ENCODE peak calls at places on chromosomes 7 and 10, in five cellular contexts. V is upper lobe of right lung, S is fibroblast of villous mesenchyme, G is GM12865, U is GM12878. K is an unnamed sample.

GRCh38 chr7:23239709-23240108 is 6.9 kb upstream of the GPNMB start:
- DNase-seq in V (no peak), U (no peak), S (no peak), G (no peak), K (no peak)

GRCh38 chr7:44958645-44959344 is 20.0 kb downstream of the MYO1G start:
- DNase-seq in U (no peak), G (peak), S (peak), V (no peak), K (no peak)

GRCh38 chr7:104179178-104179577 is 28.6 kb downstream of the ORC5 start:
- DNase-seq in G (no peak), V (no peak), S (no peak), U (no peak), K (no peak)

GRCh38 chr10:101967713-101968112 is 88.3 kb downstream of the ARMH3 start:
- DNase-seq in V (no peak), S (no peak), G (no peak), U (no peak), K (no peak)

GRCh38 chr7:298739-299138 is 8.8 kb downstream of the FOXL3 start:
- DNase-seq in V (no peak), S (no peak), G (no peak), U (no peak), K (no peak)

GRCh38 chr10:101563007-101563406 is 25.1 kb downstream of the POLL start:
- DNase-seq in U (no peak), S (no peak), G (no peak), V (no peak), K (no peak)

GRCh38 chr7:5452470-5452899 is 28.9 kb upstream of the TNRC18 start:
- DNase-seq in S (no peak), V (peak), G (no peak), U (no peak), K (no peak)

GRCh38 chr7:122143376-122143750 is 686 bp downstream of the AASS start:
- DNase-seq in U (no peak), S (peak), V (no peak), G (peak), K (no peak)

GRCh38 chr7:152465118-152465387 is 29.2 kb upstream of the KMT2C start:
- DNase-seq in S (no peak), V (no peak), U (no peak), G (no peak), K (no peak)

GRCh38 chr10:4596951-4597350 is 229.1 kb upstream of the AKR1E2 start:
- DNase-seq in S (no peak), U (no peak), G (no peak), V (no peak), K (no peak)

GRCh38 chr10:114471906-114472873 is 67.9 kb upstream of the AFAP1L2 start:
- DNase-seq in S (no peak), V (no peak), U (no peak), G (no peak), K (no peak)

GRCh38 chr10:85849315-85849714 is 517.3 kb downstream of the GRID1 start:
- DNase-seq in U (no peak), S (no peak), V (no peak), G (no peak), K (no peak)

GRCh38 chr10:79318369-79318768 is 28.9 kb upstream of the PPIF start:
- DNase-seq in G (no peak), V (no peak), S (no peak), U (no peak), K (no peak)

GRCh38 chr7:100396421-100396982 is 23.2 kb downstream of the PILRA start:
- DNase-seq in U (peak), V (no peak), S (peak), G (peak), K (no peak)

GRCh38 chr10:101617102-101617823 is 29.1 kb downstream of the DPCD start:
- DNase-seq in V (no peak), G (peak), S (no peak), U (peak), K (no peak)

GRCh38 chr10:115948415-115948814 is 324.6 kb downstream of the GFRA1 start:
- DNase-seq in U (no peak), G (peak), S (peak), V (no peak), K (no peak)

GRCh38 chr10:74006269-74006668 is 8.4 kb downstream of the VCL start:
- DNase-seq in G (no peak), S (no peak), V (no peak), U (no peak), K (no peak)

GRCh38 chr7:98107313-98107691 is 640 bp downstream of the LMTK2 start:
- DNase-seq in G (peak), U (no peak), V (no peak), S (peak), K (no peak)

GRCh38 chr7:30472771-30473392 is 5.7 kb downstream of the NOD1 start:
- DNase-seq in G (no peak), U (no peak), V (no peak), S (peak), K (no peak)

DNA sequence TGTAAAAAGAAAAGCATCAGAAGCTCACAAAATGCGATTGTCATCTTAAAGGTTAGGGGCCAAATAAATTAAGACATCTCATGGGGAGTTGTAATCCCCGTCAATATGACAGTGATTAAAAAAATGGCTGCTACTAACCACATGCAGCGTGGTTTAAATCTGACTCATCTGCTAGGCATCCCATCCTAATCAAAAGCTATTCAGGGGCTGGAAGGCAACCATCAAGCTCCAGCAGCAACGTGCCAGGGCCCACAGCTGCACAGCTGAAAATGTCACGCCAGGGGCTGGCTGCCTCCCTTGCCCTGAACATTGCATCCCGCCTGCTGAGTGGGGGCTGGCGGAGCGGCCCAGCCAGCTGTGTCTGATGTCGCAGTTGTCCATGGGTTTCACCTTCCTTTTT is 66.3 kb upstream of the FRMD4A start:
- DNase-seq in V (peak), S (peak), G (no peak), U (no peak), K (peak)
- H3K4me3 ChIP-seq in V (no peak), S (no peak), G (no peak), U (no peak), K (no peak)

GRCh38 chr7:150790416-150791075 is 9.6 kb downstream of the TMEM176B start:
- DNase-seq in G (no peak), U (no peak), V (no peak), S (no peak), K (no peak)

GRCh38 chr7:150784954-150785353 is 15.2 kb downstream of the TMEM176B start:
- DNase-seq in U (no peak), V (no peak), G (no peak), S (no peak), K (no peak)

GRCh38 chr7:150784120-150784736 is 15.9 kb downstream of the TMEM176B start:
- DNase-seq in U (peak), S (no peak), G (peak), V (no peak), K (no peak)

GRCh38 chr7:150788474-150789269 is 11.5 kb downstream of the TMEM176B start:
- DNase-seq in S (no peak), G (no peak), V (no peak), U (no peak), K (no peak)

GRCh38 chr7:150787321-150788281 is 12.6 kb downstream of the TMEM176B start:
- DNase-seq in U (peak), G (peak), V (no peak), S (peak), K (no peak)
- TF ChIP-seq CTCF in U (no peak), G (no peak), V (no peak), S (no peak), K (no peak)

GRCh38 chr7:20793258-20793657 is 6.6 kb upstream of the SP8 start:
- DNase-seq in G (no peak), U (no peak), S (no peak), V (no peak), K (no peak)
- H3K4me3 ChIP-seq in G (no peak), U (no peak), S (no peak), V (no peak), K (no peak)

GRCh38 chr10:132205650-132206376 is 19.1 kb downstream of the DPYSL4 start:
- DNase-seq in S (no peak), U (no peak), G (no peak), V (no peak), K (no peak)

GRCh38 chr10:132204078-132204780 is 17.5 kb downstream of the DPYSL4 start:
- DNase-seq in G (no peak), U (no peak), S (no peak), V (no peak), K (no peak)

GRCh38 chr10:132203256-132204077 is 16.7 kb downstream of the DPYSL4 start:
- DNase-seq in S (no peak), G (no peak), U (no peak), V (no peak), K (no peak)

GRCh38 chr10:132206377-132206745 is 19.6 kb downstream of the DPYSL4 start:
- DNase-seq in U (no peak), V (no peak), G (no peak), S (no peak), K (no peak)

GRCh38 chr10:132204781-132205473 is 18.2 kb downstream of the DPYSL4 start:
- DNase-seq in G (no peak), V (no peak), U (no peak), S (no peak), K (no peak)
- TF ChIP-seq CTCF in G (no peak), V (no peak), U (no peak), S (no peak), K (no peak)

K was measured in kidney epithelial cell.